ENCODE peak calls at places on chromosome 3, in eight cellular contexts. V is heart left ventricle, W is Peyer's patch, I is IMR-90, C is stomach, H is adrenal gland, U is suprapubic skin, B is breast epithelium. T is an unnamed sample.

GRCh38 chr3:127902486-127902885 is 12.5 kb upstream of the KBTBD12 start:
- DNase-seq in I (no peak), U (no peak), B (no peak), H (no peak), V (no peak), W (no peak), C (no peak), T (no peak)

GRCh38 chr3:171565671-171566070 is 105.5 kb upstream of the TNIK start:
- DNase-seq in C (no peak), H (no peak), W (no peak), B (no peak), U (no peak), I (peak), V (no peak), T (no peak)

GRCh38 chr3:82222401-82222800 is 461.0 kb upstream of the GBE1 start:
- DNase-seq in V (no peak), C (no peak), B (no peak), U (no peak), H (no peak), I (no peak), W (no peak), T (no peak)

GRCh38 chr3:110579841-110580550 is 491.6 kb upstream of the NECTIN3 start:
- DNase-seq in C (no peak), B (no peak), U (no peak), H (no peak), V (no peak), I (peak), W (no peak), T (no peak)

GRCh38 chr3:128433630-128434185 is 33.0 kb downstream of the DNAJB8 start:
- DNase-seq in C (no peak), B (no peak), U (no peak), V (no peak), I (no peak), W (no peak), H (no peak), T (no peak)

GRCh38 chr3:79954756-79955155 is 187.0 kb upstream of the ROBO1 start:
- DNase-seq in I (no peak), U (no peak), V (no peak), W (no peak), C (no peak), B (no peak), H (no peak), T (no peak)

GRCh38 chr3:155064920-155065319 is 15.2 kb upstream of the MME start:
- DNase-seq in V (no peak), H (no peak), C (no peak), U (no peak), W (no peak), B (no peak), I (no peak), T (no peak)

GRCh38 chr3:127542441-127542952 is 48.0 kb downstream of the TPRA1 start:
- DNase-seq in V (no peak), C (peak), B (no peak), U (no peak), H (no peak), W (peak), I (no peak), T (no peak)

GRCh38 chr3:23258110-23258509 is 55.0 kb downstream of the UBE2E2 start:
- DNase-seq in U (no peak), I (peak), C (no peak), V (no peak), W (no peak), B (no peak), H (no peak), T (no peak)

GRCh38 chr3:14574183-14574582 is 34.0 kb upstream of the GRIP2 start:
- DNase-seq in V (no peak), W (no peak), B (no peak), C (no peak), I (no peak), U (no peak), H (no peak), T (no peak)

GRCh38 chr3:43256714-43257461 is 29.5 kb upstream of the SNRK start:
- DNase-seq in I (no peak), B (no peak), U (no peak), H (no peak), C (no peak), W (no peak), V (peak), T (no peak)

DNA sequence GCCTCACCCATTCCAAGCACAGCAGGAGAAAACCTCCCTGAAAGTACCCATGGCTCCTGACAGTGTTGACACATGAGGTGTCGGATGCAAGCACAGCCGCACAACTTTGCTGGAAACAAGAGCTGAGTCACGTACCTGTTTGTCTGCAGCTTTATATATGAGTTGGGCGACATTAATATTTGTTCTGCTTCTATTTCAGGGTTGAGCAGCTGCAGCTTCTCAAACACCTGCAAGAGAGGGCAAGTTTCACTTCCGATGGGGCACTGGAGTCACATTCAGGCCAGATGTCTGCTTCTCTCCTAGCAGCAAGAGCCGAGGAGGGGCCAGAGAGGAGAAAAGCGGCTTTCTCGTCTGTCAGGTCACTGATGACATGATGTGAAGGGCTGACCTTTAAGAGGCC is 88.0 kb downstream of the NUP210 start:
- DNase-seq in V (no peak), H (no peak), U (no peak), I (no peak), W (no peak), B (no peak), C (peak), T (no peak)
- H3K4me3 ChIP-seq in V (no peak), H (no peak), U (no peak), I (no peak), W (no peak), B (no peak), C (no peak), T (no peak)

GRCh38 chr3:194003128-194004057 is 132.6 kb upstream of the HES1 start:
- DNase-seq in V (peak), I (peak), B (peak), C (peak), W (peak), H (peak), U (peak), T (peak)
- TF ChIP-seq POLR2A in V (no peak), I (no peak), B (no peak), C (no peak), W (no peak), H (peak), U (no peak), T (no peak)

DNA sequence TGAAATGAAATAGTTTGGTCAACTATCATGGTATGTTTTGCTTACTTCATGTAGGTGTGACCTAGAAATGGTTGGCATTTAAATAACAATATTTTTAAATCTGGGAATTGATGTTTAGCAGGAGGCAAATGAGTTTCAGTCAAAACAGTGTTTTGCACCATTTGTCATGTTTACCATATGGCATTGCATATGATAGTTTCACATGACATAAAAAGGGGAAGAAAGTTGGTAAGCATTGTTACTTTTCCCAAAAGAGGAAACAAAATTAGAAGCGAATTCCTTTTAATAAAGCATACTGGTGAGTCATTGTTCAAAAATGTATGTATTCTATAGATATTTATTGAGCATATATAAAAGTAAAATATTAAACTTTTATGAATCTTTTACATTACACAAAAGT is 2.3 kb downstream of the RNF13 start:
- DNase-seq in W (no peak), H (no peak), U (no peak), V (no peak), B (no peak), C (no peak), I (no peak), T (no peak)
- H3K4me3 ChIP-seq in W (no peak), H (no peak), U (peak), V (no peak), B (peak), C (no peak), I (no peak), T (no peak)

GRCh38 chr3:78905700-78906099 is 862.1 kb downstream of the ROBO1 start:
- DNase-seq in W (no peak), V (no peak), C (no peak), B (no peak), H (no peak), U (no peak), I (no peak), T (no peak)
- TF ChIP-seq POLR2A in W (no peak), V (no peak), C (no peak), B (no peak), H (no peak), U (no peak), I (no peak), T (no peak)

DNA sequence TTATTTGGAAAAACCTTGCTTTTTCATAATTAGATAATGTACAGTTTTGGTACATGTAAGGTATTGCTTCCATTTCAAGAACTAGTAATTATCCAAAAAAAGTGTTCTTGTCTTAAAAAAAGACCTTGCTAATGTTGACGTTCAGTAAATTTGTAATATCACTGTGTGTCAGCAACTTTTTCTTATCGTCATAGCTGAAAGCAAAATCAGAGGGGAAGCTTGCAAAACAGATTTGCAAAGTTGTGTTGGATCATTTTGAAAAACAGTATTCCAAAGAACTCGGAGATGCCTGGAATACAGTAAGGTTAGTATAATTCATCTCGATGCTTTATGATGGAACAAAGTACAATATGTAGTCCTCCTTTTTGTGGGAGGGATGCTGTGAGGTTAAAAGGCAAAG is 1.4 kb downstream of the NSUN3 start:
- DNase-seq in W (no peak), U (no peak), B (no peak), C (no peak), H (no peak), I (no peak), V (no peak), T (no peak)
- H3K4me3 ChIP-seq in W (no peak), U (no peak), B (peak), C (peak), H (no peak), I (no peak), V (no peak), T (no peak)

GRCh38 chr3:37770336-37770735 is 91.3 kb upstream of the CTDSPL start:
- DNase-seq in B (no peak), H (no peak), W (no peak), C (no peak), I (no peak), U (no peak), V (peak), T (no peak)

GRCh38 chr3:37765591-37766219 is 96.0 kb upstream of the CTDSPL start:
- DNase-seq in U (no peak), B (no peak), I (no peak), H (peak), C (no peak), W (no peak), V (peak), T (no peak)

GRCh38 chr3:37766220-37766605 is 95.5 kb upstream of the CTDSPL start:
- DNase-seq in V (no peak), U (no peak), I (no peak), B (no peak), H (no peak), C (no peak), W (no peak), T (no peak)

GRCh38 chr3:37766797-37767776 is 94.6 kb upstream of the CTDSPL start:
- DNase-seq in V (no peak), B (no peak), I (no peak), W (no peak), H (no peak), C (no peak), U (no peak), T (no peak)

DNA sequence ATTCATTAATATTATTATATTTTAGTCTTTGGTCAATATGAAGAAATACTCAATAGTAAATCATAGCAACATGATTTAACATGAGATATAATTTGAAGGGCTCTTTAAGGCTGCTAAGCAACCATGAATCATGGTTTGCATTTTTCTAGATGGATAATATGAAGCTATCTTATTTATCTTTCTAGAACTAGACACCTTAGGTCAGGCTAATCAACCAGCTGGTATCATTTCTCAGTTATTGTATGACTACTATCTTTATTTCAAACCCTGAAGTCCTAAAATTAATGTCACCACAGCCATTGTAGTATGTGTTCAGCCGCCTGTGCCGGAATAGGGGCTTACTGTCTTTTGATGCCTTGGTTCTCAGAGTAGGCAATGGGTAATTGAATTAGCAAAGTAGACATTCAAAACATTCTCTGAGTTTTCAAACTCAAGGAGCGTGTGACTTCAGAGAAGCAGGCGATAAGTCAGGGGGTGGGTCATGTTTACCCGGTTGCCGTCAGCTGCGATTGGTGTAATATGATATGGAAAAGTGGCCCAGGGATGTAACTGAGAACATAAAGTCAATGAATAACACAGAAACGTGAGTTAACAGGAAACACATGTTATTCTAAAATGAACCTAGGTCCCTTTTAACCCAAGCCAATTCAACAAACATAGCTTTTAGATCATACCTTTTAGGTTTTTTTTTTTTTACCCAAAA is 93.4 kb upstream of the CTDSPL start:
- DNase-seq in V (no peak), U (no peak), H (no peak), C (peak), W (no peak), I (peak), B (no peak), T (no peak)
- TF ChIP-seq POLR2A in V (no peak), U (no peak), H (no peak), C (no peak), W (no peak), I (no peak), B (no peak), T (no peak)

DNA sequence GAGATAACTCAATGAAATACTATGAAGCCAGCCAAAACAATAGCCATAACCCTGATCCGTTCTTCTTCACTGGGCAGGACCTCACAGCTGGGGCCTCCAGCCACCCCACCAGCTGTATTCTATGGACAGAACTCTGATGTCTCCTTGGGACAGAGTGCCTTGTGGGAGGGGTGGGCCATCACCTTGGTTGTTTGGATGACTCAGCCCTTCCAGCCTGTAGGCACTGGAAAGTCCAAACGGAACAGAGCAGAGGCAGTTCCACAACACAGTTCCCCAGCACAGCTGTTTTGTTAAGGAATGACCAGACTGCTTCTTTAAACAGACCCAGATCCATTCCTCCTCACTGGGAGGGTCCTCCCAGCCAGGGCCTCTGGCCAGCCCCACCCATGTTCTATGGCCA is 31.9 kb upstream of the ZBED2 start:
- DNase-seq in V (no peak), C (no peak), I (peak), U (no peak), B (no peak), W (no peak), H (no peak), T (no peak)
- H3K4me3 ChIP-seq in V (no peak), C (no peak), I (no peak), U (no peak), B (no peak), W (no peak), H (no peak), T (no peak)

DNA sequence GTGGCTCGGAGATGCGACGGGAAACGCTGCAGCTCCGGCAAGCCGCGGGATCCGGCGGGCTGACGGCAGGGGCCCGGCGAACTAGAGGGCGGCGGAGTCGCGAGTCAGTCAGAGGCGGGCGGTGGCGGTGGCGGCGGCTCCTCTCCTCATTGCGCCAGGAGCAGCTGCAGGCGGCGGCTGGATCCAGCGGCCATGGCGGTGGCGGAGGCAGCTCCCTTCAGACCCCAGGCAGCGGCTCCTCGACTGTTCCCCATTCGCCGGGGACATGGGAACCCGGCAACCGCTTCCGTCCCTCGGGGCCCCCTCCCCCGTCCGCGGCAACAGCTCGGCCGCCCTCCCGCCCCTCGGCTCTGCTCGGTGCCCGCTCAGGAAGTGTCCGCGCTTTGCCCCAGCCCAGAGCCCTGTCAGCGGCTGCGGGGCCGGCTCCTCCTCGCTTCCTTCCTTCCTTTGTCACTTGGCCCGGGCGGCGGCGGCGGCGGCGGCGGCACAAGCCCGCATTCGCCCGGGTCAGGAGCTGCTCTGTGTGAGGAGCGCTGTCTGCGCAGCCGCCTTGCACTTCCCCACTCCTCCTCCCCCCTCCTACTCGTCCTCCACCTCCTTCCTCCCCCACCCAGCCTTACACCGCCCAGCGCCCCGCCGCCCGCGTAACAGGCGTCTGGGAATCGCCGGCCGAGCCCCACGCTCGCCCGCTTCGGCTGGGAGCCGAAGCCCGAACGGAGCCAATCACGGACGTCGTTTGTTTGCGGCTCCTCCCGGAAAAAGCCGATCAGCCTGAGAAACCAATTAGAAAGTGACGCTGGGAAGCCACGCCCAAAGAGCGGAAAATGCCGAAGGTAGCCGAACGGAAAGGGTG is at the start of gene GSK3B:
- DNase-seq in U (peak), W (peak), V (peak), I (no peak), H (peak), C (peak), B (peak), T (peak)
- TF ChIP-seq POLR2A in U (peak), W (peak), V (peak), I (peak), H (peak), C (peak), B (peak), T (peak)

GRCh38 chr3:183284570-183284969 is 31.5 kb downstream of the B3GNT5 start:
- DNase-seq in V (no peak), U (no peak), H (no peak), C (no peak), I (no peak), W (no peak), B (no peak), T (peak)

GRCh38 chr3:183285828-183286457 is 32.9 kb downstream of the B3GNT5 start:
- DNase-seq in B (no peak), W (peak), V (peak), I (peak), H (peak), C (peak), U (peak), T (peak)

GRCh38 chr3:183287301-183287971 is 34.4 kb downstream of the B3GNT5 start:
- DNase-seq in B (no peak), H (peak), I (peak), W (no peak), C (no peak), U (no peak), V (no peak), T (no peak)

GRCh38 chr3:183283886-183284285 is 30.8 kb downstream of the B3GNT5 start:
- DNase-seq in C (no peak), B (no peak), W (no peak), V (no peak), U (no peak), H (no peak), I (peak), T (no peak)

DNA sequence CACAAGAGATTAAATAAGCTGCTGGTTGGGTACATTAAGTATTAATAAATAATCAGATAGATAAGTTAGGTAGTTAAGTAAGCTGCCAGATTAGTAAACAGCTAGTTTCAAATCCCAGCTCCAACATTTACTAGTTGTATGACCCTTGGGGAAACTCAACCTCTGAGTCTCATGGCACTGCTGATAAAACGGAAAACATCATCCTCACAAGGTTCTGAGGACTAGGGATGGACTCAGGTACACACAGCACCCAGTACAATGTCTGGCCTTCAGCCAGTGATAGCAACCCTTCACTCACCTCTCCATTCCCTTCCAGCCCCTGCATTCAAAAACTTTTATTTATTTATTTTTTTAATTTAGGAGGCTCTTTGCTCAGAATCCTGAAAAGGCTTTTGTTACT is 32.3 kb downstream of the B3GNT5 start:
- DNase-seq in C (no peak), H (no peak), B (no peak), V (no peak), I (no peak), W (no peak), U (no peak), T (no peak)
- H3K4me3 ChIP-seq in C (no peak), H (no peak), B (no peak), V (no peak), I (no peak), W (no peak), U (peak), T (no peak)

T was measured in lower leg skin.